ENCODE peak calls at places on chromosomes 5 and 9, in seven cellular contexts. Y, M, G, E, F, V and D are unnamed samples.

GRCh38 chr5:140270008-140270407 is 32.9 kb downstream of the PFDN1 start:
- DNase-seq in Y (no peak), M (no peak), G (no peak), E (no peak), F (no peak), V (no peak), D (no peak)

GRCh38 chr5:31036407-31036806 is 157.1 kb upstream of the CDH6 start:
- DNase-seq in Y (no peak), M (no peak), G (peak; percentile 75), E (peak; percentile 47), F (peak; percentile 57), V (no peak), D (peak; percentile 51)

GRCh38 chr9:107299437-107299836 is 16.4 kb downstream of the RAD23B start:
- DNase-seq in Y (peak; percentile 20), M (no peak), G (no peak), E (no peak), F (no peak), V (no peak), D (no peak)

GRCh38 chr9:77063645-77064285 is 44.3 kb downstream of the FOXB2 start:
- DNase-seq in Y (peak; percentile 53), M (no peak), G (peak; percentile 14), E (peak; percentile 49), F (peak; percentile 13), V (peak; percentile 65), D (peak; percentile 46)

GRCh38 chr9:127567119-127567897 is 44.8 kb upstream of the STXBP1 start:
- DNase-seq in Y (peak; percentile 59), M (no peak), G (peak; percentile 56), E (no peak), F (peak; percentile 48), V (peak; percentile 69), D (peak; percentile 73)

GRCh38 chr9:132168347-132168746 is 6.5 kb downstream of the NTNG2 start:
- DNase-seq in Y (no peak), M (no peak), G (no peak), E (no peak), F (peak; percentile 33), V (no peak), D (no peak)

GRCh38 chr9:7273575-7273974 is 515.8 kb downstream of the KDM4C start:
- DNase-seq in Y (peak; percentile 92), M (no peak), G (peak; percentile 4), E (no peak), F (peak; percentile 60), V (peak; percentile 7), D (no peak)

GRCh38 chr5:119928974-119929373 is 299.6 kb downstream of the FAM170A start:
- DNase-seq in Y (no peak), M (no peak), G (no peak), E (no peak), F (no peak), V (no peak), D (no peak)

GRCh38 chr9:17462869-17463464 is 115.9 kb upstream of the SH3GL2 start:
- DNase-seq in Y (peak; percentile 69), M (no peak), G (peak; percentile 80), E (peak; percentile 56), F (peak; percentile 81), V (peak; percentile 41), D (peak; percentile 51)

GRCh38 chr9:34578241-34579096 is 11.1 kb downstream of the CNTFR start:
- DNase-seq in Y (no peak), M (no peak), G (peak; percentile 23), E (peak; percentile 6), F (peak; percentile 49), V (no peak), D (peak; percentile 10)

GRCh38 chr9:88816141-88816540 is 175.1 kb upstream of the S1PR3 start:
- DNase-seq in Y (no peak), M (no peak), G (no peak), E (peak; percentile 51), F (peak; percentile 50), V (no peak), D (no peak)

GRCh38 chr9:95834281-95834907 is 41.1 kb upstream of the ERCC6L2 start:
- DNase-seq in Y (peak; percentile 90), M (no peak), G (no peak), E (peak; percentile 5), F (peak; percentile 68), V (peak; percentile 80), D (no peak)

GRCh38 chr9:132241840-132242620 is 80.2 kb downstream of the NTNG2 start:
- DNase-seq in Y (peak; percentile 85), M (no peak), G (peak; percentile 32), E (no peak), F (no peak), V (no peak), D (no peak)

GRCh38 chr9:108439967-108440366 is 415.8 kb downstream of the ACTL7B start:
- DNase-seq in Y (no peak), M (no peak), G (peak; percentile 86), E (no peak), F (peak; percentile 65), V (no peak), D (peak; percentile 48)

GRCh38 chr5:42631241-42631640 is 125.4 kb upstream of the CCDC152 start:
- DNase-seq in Y (no peak), M (no peak), G (no peak), E (no peak), F (no peak), V (no peak), D (no peak)

GRCh38 chr5:3741372-3741770 is 145.7 kb downstream of the IRX1 start:
- DNase-seq in Y (no peak), M (no peak), G (no peak), E (no peak), F (no peak), V (no peak), D (no peak)

GRCh38 chr5:145500712-145501111 is 334.4 kb downstream of the PRELID2 start:
- DNase-seq in Y (no peak), M (no peak), G (no peak), E (no peak), F (no peak), V (no peak), D (no peak)